ENCODE peak calls at places on chromosomes 6 and 20, in four cellular contexts. O is K562, N is HL-60, A is GM12878. Z is an unnamed sample.

GRCh38 chr20:59783020-59784010 is 150.1 kb downstream of the SYCP2 start:
- DNase-seq in O (peak; percentile 67), N (peak; percentile 23), A (no peak), Z (peak; percentile 66)

GRCh38 chr6:14089224-14089623 is 28.3 kb upstream of the CD83 start:
- DNase-seq in O (no peak), N (no peak), A (no peak), Z (no peak)

GRCh38 chr6:22614541-22614940 is 45.2 kb downstream of the HDGFL1 start:
- DNase-seq in O (no peak), N (no peak), A (no peak), Z (no peak)

GRCh38 chr6:74222768-74223321 is 526.8 kb downstream of the CD109 start:
- DNase-seq in O (no peak), N (no peak), A (no peak), Z (no peak)

GRCh38 chr6:29943053-29943966 is 978 bp downstream of the HLA-A start:
- DNase-seq in O (no peak), N (no peak), A (no peak), Z (no peak)

GRCh38 chr6:11222385-11223277 is 9.8 kb downstream of the NEDD9 start:
- DNase-seq in O (no peak), N (no peak), A (no peak), Z (no peak)

GRCh38 chr6:13453771-13454251 is 33.6 kb downstream of the GFOD1 start:
- DNase-seq in O (no peak), N (no peak), A (peak; percentile 65), Z (no peak)

GRCh38 chr6:15518878-15519277 is 143.9 kb downstream of the DTNBP1 start:
- DNase-seq in O (no peak), N (no peak), A (no peak), Z (no peak)

GRCh38 chr6:89323461-89324098 is 8.5 kb upstream of the GABRR2 start:
- DNase-seq in O (no peak), N (no peak), A (no peak), Z (no peak)

GRCh38 chr6:26250806-26251075 is 114.3 kb upstream of the BTN3A2 start:
- DNase-seq in O (no peak), N (no peak), A (no peak), Z (no peak)

GRCh38 chr20:18719426-18719825 is 94.2 kb upstream of the SCP2D1 start:
- DNase-seq in O (no peak), N (no peak), A (no peak), Z (no peak)

GRCh38 chr6:3911614-3912336 is 62.6 kb downstream of the FAM50B start:
- DNase-seq in O (peak; percentile 81), N (no peak), A (no peak), Z (no peak)

GRCh38 chr6:43779864-43780260 is 9.9 kb downstream of the VEGFA start:
- DNase-seq in O (no peak), N (no peak), A (no peak), Z (no peak)

GRCh38 chr20:62791301-62792181 is 4.7 kb upstream of the MRGBP start:
- DNase-seq in O (peak; percentile 78), N (peak; percentile 88), A (no peak), Z (peak; percentile 73)

GRCh38 chr6:14838041-14838596 is 407.8 kb upstream of the JARID2 start:
- DNase-seq in O (no peak), N (no peak), A (no peak), Z (no peak)

GRCh38 chr6:37648465-37649330 is 49.0 kb downstream of the MDGA1 start:
- DNase-seq in O (peak; percentile 72), N (no peak), A (no peak), Z (no peak)

GRCh38 chr20:38825901-38826625 is 20.6 kb downstream of the PPP1R16B start:
- DNase-seq in O (peak; percentile 67), N (no peak), A (no peak), Z (no peak)

GRCh38 chr6:17149581-17149980 is 47.7 kb downstream of the STMND1 start:
- DNase-seq in O (no peak), N (no peak), A (no peak), Z (no peak)

GRCh38 chr6:36373368-36374009 is 14.0 kb downstream of the ETV7 start:
- DNase-seq in O (no peak), N (no peak), A (no peak), Z (no peak)

GRCh38 chr6:31575335-31575901 is at the start of gene TNF:
- DNase-seq in O (no peak), N (peak; percentile 98), A (peak; percentile 91), Z (peak; percentile 66)

GRCh38 chr6:81763968-81764367 is 11.5 kb upstream of the TENT5A start:
- DNase-seq in O (no peak), N (no peak), A (no peak), Z (no peak)

GRCh38 chr20:52192296-52193007 is 873 bp upstream of the ZFP64 start:
- DNase-seq in O (peak; percentile 71), N (peak; percentile 26), A (peak; percentile 35), Z (peak; percentile 14)

GRCh38 chr6:121515615-121516265 is 80.3 kb downstream of the GJA1 start:
- DNase-seq in O (no peak), N (no peak), A (no peak), Z (no peak)

GRCh38 chr6:126812651-126813050 is 305.8 kb upstream of the RSPO3 start:
- DNase-seq in O (no peak), N (no peak), A (no peak), Z (no peak)

GRCh38 chr20:62576815-62577214 is 65.5 kb upstream of the SLCO4A1 start:
- DNase-seq in O (peak; percentile 51), N (no peak), A (no peak), Z (no peak)

GRCh38 chr20:13312300-13312699 is 91.2 kb downstream of the ISM1 start:
- DNase-seq in O (no peak), N (no peak), A (no peak), Z (no peak)

GRCh38 chr6:34145161-34146020 is 496 bp downstream of the GRM4 start:
- DNase-seq in O (no peak), N (peak; percentile 8), A (no peak), Z (no peak)

GRCh38 chr6:168302534-168302933 is 17.0 kb downstream of the DACT2 start:
- DNase-seq in O (peak; percentile 25), N (no peak), A (no peak), Z (no peak)

GRCh38 chr6:168303982-168304751 is 15.4 kb downstream of the DACT2 start:
- DNase-seq in O (no peak), N (no peak), A (no peak), Z (no peak)

GRCh38 chr6:168299541-168300511 is 19.8 kb downstream of the DACT2 start:
- DNase-seq in O (no peak), N (no peak), A (no peak), Z (no peak)

GRCh38 chr6:168300975-168301647 is 18.5 kb downstream of the DACT2 start:
- DNase-seq in O (no peak), N (no peak), A (no peak), Z (no peak)

DNA sequence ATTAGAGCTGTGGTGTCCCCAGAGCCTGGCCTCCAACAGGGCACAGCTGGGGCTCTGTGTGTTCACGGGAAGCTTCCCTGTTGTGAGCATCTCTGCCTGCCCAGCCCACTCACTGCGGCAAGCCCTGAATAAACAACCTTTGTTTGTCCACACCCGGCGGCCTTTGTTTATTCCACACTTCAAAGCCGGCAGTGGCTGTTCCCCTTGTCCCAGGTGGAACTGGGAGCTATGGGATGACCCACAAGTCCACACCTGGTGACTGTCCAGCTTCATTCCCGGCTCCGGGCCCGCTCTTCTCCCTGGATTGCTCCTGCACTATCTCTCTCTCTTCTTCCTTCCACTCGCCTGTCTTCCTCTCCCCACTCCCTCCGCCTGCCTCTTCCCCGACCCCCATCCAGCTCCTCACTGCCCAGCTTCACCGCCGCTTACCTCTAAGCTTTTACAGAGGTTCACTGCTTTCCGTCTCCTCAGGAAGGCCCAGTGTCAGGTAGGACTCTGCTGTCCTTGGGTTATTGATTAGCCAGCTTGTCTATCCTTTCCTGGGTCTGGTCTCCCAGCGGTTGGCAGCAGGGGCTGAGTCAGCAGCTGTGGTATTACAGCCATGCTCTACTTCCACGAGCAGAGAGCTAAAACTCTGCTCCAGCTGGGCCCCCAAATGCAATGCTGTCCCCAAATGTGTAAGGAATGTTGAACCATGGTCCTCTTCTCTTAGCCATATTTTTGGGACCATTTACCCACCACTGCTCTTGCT is 17.8 kb downstream of the DACT2 start:
- DNase-seq in O (no peak), N (no peak), A (no peak), Z (no peak)
- TF ChIP-seq SPI1 in O (no peak), N (no peak), A (no peak), Z (no peak)

GRCh38 chr20:32165836-32166545 is 41.6 kb downstream of the PLAGL2 start:
- DNase-seq in O (no peak), N (no peak), A (no peak), Z (no peak)
- TF ChIP-seq SPI1 in O (no peak), N (no peak), A (no peak), Z (no peak)

DNA sequence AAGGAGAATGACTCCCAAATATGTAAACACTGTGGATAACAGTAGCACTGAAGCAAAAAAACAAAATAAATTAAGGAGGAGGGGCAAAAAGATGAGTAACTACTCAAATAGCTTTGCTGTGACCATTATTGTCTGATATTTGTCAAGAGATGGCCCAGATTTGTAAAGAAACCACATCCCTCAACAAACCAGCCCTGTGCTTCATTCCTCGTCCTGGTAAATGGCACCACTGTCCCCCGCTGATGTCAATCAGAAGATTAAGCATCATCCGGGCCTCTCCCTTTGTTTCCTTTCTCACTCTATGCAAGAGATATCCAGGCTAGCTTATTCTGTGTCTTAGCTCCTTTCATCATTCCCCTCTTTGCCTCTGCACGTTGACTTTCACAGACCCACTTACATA is 259.0 kb downstream of the SYNE1 start:
- DNase-seq in O (no peak), N (no peak), A (no peak), Z (no peak)
- TF ChIP-seq SPI1 in O (no peak), N (no peak), A (no peak), Z (no peak)

DNA sequence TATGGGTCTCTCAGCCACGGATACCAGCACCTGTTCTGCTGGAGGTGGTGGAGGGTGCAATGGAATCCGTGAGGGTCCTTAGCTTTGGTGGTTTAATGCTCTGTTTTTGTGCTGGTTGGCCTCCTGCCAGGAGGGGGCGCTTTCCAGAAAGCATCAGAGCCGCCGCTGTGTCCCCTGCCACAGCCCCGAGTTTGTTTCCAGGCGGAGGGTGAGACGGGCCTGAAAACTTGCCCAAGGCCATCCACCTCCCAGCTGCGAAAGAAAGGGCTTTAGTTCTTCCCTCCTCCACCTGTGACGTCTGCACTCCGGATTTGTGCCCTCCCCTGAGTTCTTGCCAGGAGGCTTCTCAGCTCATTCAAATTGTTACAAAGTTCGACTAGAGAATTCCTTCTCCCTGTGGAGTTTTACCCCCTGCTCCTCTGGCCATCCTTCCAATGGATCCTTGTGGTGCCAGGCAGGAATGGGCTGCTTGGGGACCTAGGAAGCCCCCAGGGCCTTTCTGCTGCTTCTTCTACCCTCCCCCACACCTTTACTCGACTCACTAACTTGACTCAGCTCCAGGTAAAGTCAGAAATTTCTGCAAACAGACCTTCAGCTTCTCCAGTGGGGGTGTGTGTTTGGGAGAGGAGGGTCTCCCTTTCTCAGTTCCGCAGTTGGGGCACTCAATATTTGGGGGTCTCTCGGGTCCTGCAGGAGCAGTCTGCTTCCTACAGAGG is 873.7 kb downstream of the KIF16B start:
- DNase-seq in O (no peak), N (no peak), A (no peak), Z (no peak)
- TF ChIP-seq SPI1 in O (no peak), N (no peak), A (no peak), Z (no peak)

DNA sequence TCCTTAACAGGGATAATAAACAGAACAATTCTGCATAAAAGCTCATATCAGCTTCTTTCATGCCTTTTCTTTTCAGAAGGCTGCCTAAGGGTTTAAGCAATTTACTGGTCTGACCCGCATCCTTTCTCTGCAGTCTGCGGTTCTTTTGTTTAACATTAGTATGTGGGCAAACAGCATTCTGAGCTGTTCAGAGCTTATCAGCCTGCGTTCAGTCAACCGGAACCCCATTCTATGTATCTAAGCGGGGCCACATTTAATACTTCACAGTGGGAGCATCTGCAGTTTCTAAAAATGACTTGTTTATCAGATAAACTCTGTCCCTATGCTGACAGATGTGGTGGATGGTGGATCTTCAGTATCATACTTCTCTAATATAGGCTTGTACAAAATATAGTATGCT is 758.9 kb upstream of the MMS22L start:
- DNase-seq in O (no peak), N (no peak), A (no peak), Z (no peak)
- TF ChIP-seq SPI1 in O (no peak), N (no peak), A (no peak), Z (no peak)

Z was measured in GM12891.